ENCODE peak calls at places on chromosomes 4 and X, in four cellular contexts. J, Z, Q and H are unnamed samples.

GRCh38 chr4:184812651-184813181 is 13.1 kb downstream of the ACSL1 start:
- DNase-seq in Q (no peak), J (no peak), Z (no peak), H (no peak)

GRCh38 chrX:107731831-107732502 is 43.6 kb downstream of the TSC22D3 start:
- DNase-seq in Z (peak), J (peak), Q (no peak), H (no peak)

GRCh38 chrX:9227276-9227675 is 193.3 kb upstream of the FAM9B start:
- DNase-seq in Q (no peak), Z (no peak), J (no peak), H (no peak)

GRCh38 chr4:15245006-15245530 is 182.8 kb upstream of the C1QTNF7 start:
- DNase-seq in Z (no peak), Q (no peak), J (peak), H (no peak)

GRCh38 chr4:124980276-124980752 is 267.8 kb upstream of the ANKRD50 start:
- DNase-seq in J (no peak), Q (no peak), Z (no peak), H (no peak)

GRCh38 chr4:123599920-123600394 is 203.4 kb downstream of the SPRY1 start:
- DNase-seq in J (peak), Z (peak), Q (peak), H (peak)

GRCh38 chr4:8188743-8189550 is 10.1 kb upstream of the SH3TC1 start:
- DNase-seq in J (no peak), Q (no peak), Z (no peak), H (no peak)

GRCh38 chrX:145673851-145674250 is 143.8 kb upstream of the SLITRK2 start:
- DNase-seq in J (no peak), Z (no peak), Q (no peak), H (no peak)

GRCh38 chrX:133444952-133445831 is 29.9 kb upstream of the GPC4 start:
- DNase-seq in Q (no peak), Z (no peak), J (no peak), H (no peak)

GRCh38 chr4:126794363-126794762 is 838.4 kb upstream of the INTU start:
- DNase-seq in Z (no peak), J (no peak), Q (no peak), H (no peak)

GRCh38 chr4:37243722-37244582 is 591 bp upstream of the NWD2 start:
- DNase-seq in J (peak), Z (no peak), Q (no peak), H (peak)

GRCh38 chr4:17236686-17237085 is 275.2 kb downstream of the QDPR start:
- DNase-seq in Z (no peak), Q (no peak), J (no peak), H (no peak)

GRCh38 chrX:68658530-68658929 is 11.1 kb downstream of the STARD8 start:
- DNase-seq in Z (no peak), Q (no peak), J (no peak), H (no peak)

GRCh38 chrX:8741981-8742380 is 10.0 kb upstream of the ANOS1 start:
- DNase-seq in J (no peak), Z (no peak), Q (no peak), H (no peak)

GRCh38 chr4:111066001-111066400 is 443.1 kb upstream of the PITX2 start:
- DNase-seq in J (no peak), Z (no peak), Q (no peak), H (no peak)

GRCh38 chrX:74280759-74281158 is 23.2 kb upstream of the ZCCHC13 start:
- DNase-seq in Q (no peak), J (no peak), Z (no peak), H (no peak)

GRCh38 chr4:931194-931959 is 739 bp downstream of the GAK start:
- DNase-seq in J (peak), Z (no peak), Q (no peak), H (no peak)

GRCh38 chrX:9510366-9510765 is 45.5 kb downstream of the TBL1X start:
- DNase-seq in Q (no peak), J (no peak), Z (no peak), H (no peak)

GRCh38 chr4:183149968-183150539 is 51.0 kb downstream of the WWC2 start:
- DNase-seq in J (no peak), Q (no peak), Z (no peak), H (no peak)

GRCh38 chr4:23930750-23931488 is 41.1 kb upstream of the PPARGC1A start:
- DNase-seq in Z (no peak), J (peak), Q (no peak), H (no peak)

GRCh38 chr4:105548483-105548882 is 3.9 kb upstream of the ARHGEF38 start:
- DNase-seq in Z (no peak), J (no peak), Q (no peak), H (no peak)

GRCh38 chr4:105895324-105895608 is at the start of gene NPNT:
- DNase-seq in Q (no peak), Z (no peak), J (peak), H (no peak)

GRCh38 chrX:21993265-21993664 is 38.9 kb upstream of the PHEX start:
- DNase-seq in Q (peak), J (no peak), Z (no peak), H (no peak)

GRCh38 chr4:121217385-121217784 is 53.3 kb upstream of the TNIP3 start:
- DNase-seq in J (no peak), Q (no peak), Z (no peak), H (no peak)

GRCh38 chr4:146368209-146368608 is 153.5 kb downstream of the SLC10A7 start:
- DNase-seq in J (no peak), Z (no peak), Q (no peak), H (no peak)

GRCh38 chrX:6163761-6164160 is 64.9 kb downstream of the NLGN4X start:
- DNase-seq in J (no peak), Z (no peak), Q (no peak), H (no peak)

GRCh38 chr4:109321232-109321631 is 18.8 kb upstream of the COL25A1 start:
- DNase-seq in J (no peak), Z (no peak), Q (peak), H (no peak)

GRCh38 chr4:87566276-87566675 is 37.1 kb upstream of the SPARCL1 start:
- DNase-seq in Q (no peak), Z (no peak), J (no peak), H (no peak)

GRCh38 chrX:16771483-16772398 is 14.5 kb upstream of the TXLNG start:
- DNase-seq in J (peak), Z (peak), Q (no peak), H (peak)

DNA sequence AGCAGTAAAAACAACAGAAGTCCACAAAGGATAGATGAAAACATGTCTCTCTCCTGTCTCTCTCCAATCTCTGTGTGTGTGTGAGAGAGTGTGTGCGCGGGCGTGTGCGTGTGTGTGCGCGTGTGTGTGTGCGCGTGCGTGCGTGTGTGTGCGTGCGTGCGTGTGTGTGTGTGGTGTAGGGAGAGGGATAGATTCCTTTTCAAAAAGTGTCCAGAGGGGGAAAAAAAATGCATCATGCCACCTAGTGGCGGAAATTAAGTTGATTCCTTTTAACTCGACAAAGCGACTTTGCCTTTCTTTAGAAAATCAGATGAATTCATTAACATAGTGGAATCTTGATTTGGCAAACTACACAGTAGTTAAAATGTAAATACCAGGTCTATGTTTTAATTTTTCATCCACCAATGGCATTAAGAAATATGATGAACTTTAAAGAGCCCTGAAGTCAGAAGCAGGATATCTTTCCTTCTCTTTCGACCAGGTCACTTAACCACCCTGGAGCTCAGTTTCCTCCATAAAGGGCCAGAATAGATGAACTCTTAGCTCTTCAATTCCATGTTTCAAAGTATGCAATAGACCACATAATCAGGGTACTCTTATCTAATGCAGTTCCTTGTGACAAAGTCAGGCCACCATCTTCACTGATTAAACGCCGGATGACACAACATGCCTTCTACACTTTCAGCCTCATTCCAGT is 162.9 kb downstream of the FBXO8 start:
- DNase-seq in Q (no peak), J (peak), Z (peak), H (no peak)
- TF ChIP-seq GABPA in Q (no peak), J (no peak), Z (no peak), H (no peak)

GRCh38 chrX:31258163-31258562 is 186.3 kb upstream of the FTHL17 start:
- DNase-seq in J (no peak), Q (no peak), Z (no peak), H (no peak)
- TF ChIP-seq NRF1 in J (no peak), Q (no peak), Z (no peak), H (no peak)

GRCh38 chrX:48045410-48046311 is 25.8 kb downstream of the ZNF630 start:
- DNase-seq in Q (no peak), Z (no peak), J (no peak), H (no peak)
- TF ChIP-seq GABPA in Q (no peak), Z (no peak), J (no peak), H (no peak)

DNA sequence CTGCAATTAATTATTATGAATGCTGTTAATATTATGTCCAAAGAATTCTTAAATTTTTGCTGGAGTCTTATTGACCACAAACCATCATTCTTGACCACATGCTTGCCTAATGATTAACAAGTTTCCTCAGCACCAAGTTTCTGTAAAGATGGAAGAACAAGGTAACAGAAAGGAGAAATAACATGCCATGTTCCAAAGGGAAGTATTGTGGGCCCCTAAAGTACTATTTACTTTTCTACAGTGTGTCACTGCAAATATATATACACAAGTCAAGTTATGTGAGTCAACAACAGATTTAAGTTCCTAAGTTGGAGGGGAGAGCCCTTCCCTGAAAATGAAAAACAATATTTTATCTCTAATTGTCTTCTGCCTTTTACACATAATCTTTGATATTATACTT is 20.6 kb downstream of the FAM47E start:
- DNase-seq in J (no peak), Q (no peak), Z (no peak), H (no peak)
- TF ChIP-seq NRF1 in J (no peak), Q (no peak), Z (no peak), H (no peak)

DNA sequence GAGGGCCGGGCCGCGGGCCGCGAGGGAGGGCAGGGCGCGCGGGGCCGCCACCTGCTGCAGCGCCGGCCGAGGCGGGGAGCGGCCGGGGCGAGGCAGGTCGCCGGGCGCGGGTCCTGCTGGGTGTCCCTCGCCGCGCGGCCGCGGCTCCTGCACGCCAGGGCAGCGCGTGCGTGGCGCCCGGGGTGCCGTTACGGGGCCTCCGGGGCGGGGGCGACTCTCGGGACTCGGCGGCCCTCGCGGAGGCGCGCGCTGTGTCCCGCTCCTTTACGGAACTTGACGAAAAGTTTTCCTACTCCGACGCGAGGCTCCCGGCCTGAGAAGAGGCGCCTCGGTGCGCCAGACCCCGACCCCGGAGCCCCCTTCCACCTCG is 329 bp downstream of the TBC1D14 start:
- DNase-seq in J (no peak), Z (peak), Q (no peak), H (no peak)
- TF ChIP-seq GABPA in J (no peak), Z (no peak), Q (no peak), H (no peak)